ENCODE peak calls at places on chromosomes 16 and 17, in six cellular contexts. L, K, P, O, F and C are unnamed samples.

GRCh38 chr17:50781167-50781566 is 13.8 kb upstream of the ANKRD40CL start:
- DNase-seq in P (no peak), O (no peak), L (no peak), K (no peak), F (no peak), C (no peak)

GRCh38 chr16:69935278-69935711 is 15.8 kb upstream of the CLEC18A start:
- DNase-seq in O (no peak), P (no peak), K (no peak), F (no peak), L (no peak), C (no peak)

GRCh38 chr17:78432226-78432894 is 53.9 kb downstream of the PGS1 start:
- DNase-seq in F (no peak), O (no peak), K (no peak), P (no peak), L (no peak), C (no peak)

GRCh38 chr17:18257747-18258355 is 687 bp downstream of the FLII start:
- DNase-seq in K (peak; percentile 88), L (peak; percentile 91), F (peak; percentile 45), P (peak; percentile 81), O (peak; percentile 79), C (peak; percentile 88)

GRCh38 chr17:5509482-5509881 is 23.1 kb downstream of the MIS12 start:
- DNase-seq in F (no peak), K (no peak), O (no peak), P (no peak), L (no peak), C (no peak)

GRCh38 chr17:80292557-80292956 is 31.9 kb downstream of the RNF213 start:
- DNase-seq in P (no peak), O (no peak), K (no peak), L (no peak), F (no peak), C (no peak)

GRCh38 chr17:58120195-58120822 is 27.9 kb upstream of the OR4D1 start:
- DNase-seq in O (peak; percentile 83), K (no peak), F (peak; percentile 29), P (no peak), L (no peak), C (no peak)

GRCh38 chr17:28940675-28941074 is 10.6 kb downstream of the PHF12 start:
- DNase-seq in O (no peak), L (no peak), P (no peak), K (no peak), F (no peak), C (no peak)

GRCh38 chr17:61731330-61731729 is 132.0 kb downstream of the BRIP1 start:
- DNase-seq in O (no peak), F (no peak), L (no peak), P (no peak), K (no peak), C (no peak)

GRCh38 chr17:50177983-50178834 is 12.4 kb downstream of the SGCA start:
- DNase-seq in P (peak; percentile 74), K (peak; percentile 95), O (peak; percentile 91), F (peak; percentile 76), L (no peak), C (peak; percentile 93)

GRCh38 chr17:64938925-64939474 is 19.7 kb upstream of the LRRC37A3 start:
- DNase-seq in O (peak; percentile 58), P (peak; percentile 45), L (no peak), F (peak; percentile 54), K (no peak), C (no peak)

GRCh38 chr17:20930065-20930760 is 112.6 kb downstream of the USP22 start:
- DNase-seq in O (no peak), K (no peak), P (no peak), F (no peak), L (no peak), C (no peak)

GRCh38 chr16:27211026-27211425 is 7.7 kb downstream of the KDM8 start:
- DNase-seq in F (no peak), P (no peak), O (no peak), L (no peak), K (no peak), C (no peak)

GRCh38 chr17:68015081-68015723 is 18.9 kb upstream of the C17orf58 start:
- DNase-seq in F (no peak), O (no peak), L (no peak), P (no peak), K (no peak), C (no peak)

GRCh38 chr17:12395733-12396354 is 269.8 kb upstream of the MYOCD start:
- DNase-seq in F (peak; percentile 1), K (no peak), O (peak; percentile 47), L (no peak), P (peak; percentile 25), C (no peak)

GRCh38 chr17:50954641-50955121 is 88.5 kb upstream of the TOB1 start:
- DNase-seq in O (no peak), P (no peak), K (no peak), L (peak; percentile 59), F (no peak), C (no peak)

GRCh38 chr17:69525920-69526841 is 111.7 kb downstream of the MAP2K6 start:
- DNase-seq in O (peak; percentile 76), P (no peak), L (no peak), F (peak; percentile 32), K (peak; percentile 64), C (no peak)

GRCh38 chr16:25700547-25700946 is 8.8 kb downstream of the HS3ST4 start:
- DNase-seq in F (no peak), P (no peak), L (no peak), O (no peak), K (no peak), C (no peak)

GRCh38 chr16:46974352-46974751 is 878 bp upstream of the DNAJA2 start:
- DNase-seq in O (no peak), P (no peak), F (peak; percentile 11), K (no peak), L (no peak), C (no peak)

GRCh38 chr16:11565665-11566064 is 21.1 kb downstream of the LITAF start:
- DNase-seq in F (no peak), K (no peak), L (no peak), P (no peak), O (no peak), C (no peak)

GRCh38 chr16:85554791-85555548 is 58.2 kb upstream of the GSE1 start:
- DNase-seq in K (peak; percentile 91), P (peak; percentile 64), O (peak; percentile 72), L (no peak), F (peak; percentile 50), C (peak; percentile 56)

DNA sequence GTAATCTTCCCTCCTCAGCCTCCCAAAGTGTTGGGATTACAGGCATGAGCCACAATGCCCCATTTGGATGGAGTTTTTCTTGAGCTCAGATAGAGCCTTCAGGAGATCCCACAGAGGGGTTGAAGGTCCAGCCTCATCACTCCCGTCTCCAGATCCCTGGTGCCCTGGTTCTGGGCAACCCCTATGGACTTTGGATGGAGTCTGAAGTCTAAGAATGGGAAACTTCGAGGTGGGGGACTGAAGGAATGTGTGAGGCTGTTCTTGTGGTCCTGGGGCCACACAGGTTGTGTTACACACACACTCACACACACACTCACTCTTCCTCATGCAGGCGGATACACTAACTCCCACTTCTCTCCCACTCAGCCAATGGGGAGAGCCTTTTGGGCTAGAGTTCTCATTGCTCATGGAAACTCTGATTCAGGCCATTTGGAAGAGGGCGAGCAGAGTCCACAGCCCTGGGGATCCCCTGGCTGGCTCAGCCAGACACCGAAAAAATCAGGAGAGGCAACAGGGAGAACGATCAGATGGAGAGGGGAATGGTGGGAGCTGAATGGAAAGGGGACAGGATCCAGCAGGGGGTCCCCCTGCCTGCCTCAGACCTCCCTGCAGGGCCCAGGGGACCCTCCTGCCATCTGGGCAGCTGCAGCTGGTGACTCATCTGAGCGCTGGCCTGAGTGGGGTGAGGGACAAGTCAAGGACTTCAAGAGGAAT is 9.0 kb downstream of the IGFBP4 start:
- DNase-seq in P (no peak), L (no peak), O (peak; percentile 61), K (no peak), F (no peak), C (no peak)
- H3K4me3 ChIP-seq in P (no peak overlapping the region), L (no peak overlapping the region), O (no peak overlapping the region), K (no peak overlapping the region), F (no peak overlapping the region), C (no peak overlapping the region)

GRCh38 chr16:22898131-22898530 is 84.2 kb downstream of the HS3ST2 start:
- DNase-seq in O (no peak), P (no peak), L (no peak), F (no peak), K (no peak), C (no peak)

GRCh38 chr16:22901563-22901962 is 87.6 kb downstream of the HS3ST2 start:
- DNase-seq in L (no peak), O (no peak), F (no peak), P (no peak), K (no peak), C (no peak)

GRCh38 chr16:22903716-22904115 is 89.8 kb downstream of the HS3ST2 start:
- DNase-seq in L (no peak), O (no peak), F (no peak), K (no peak), P (no peak), C (no peak)

GRCh38 chr16:22898874-22899348 is 84.9 kb downstream of the HS3ST2 start:
- DNase-seq in L (peak; percentile 71), K (peak; percentile 81), P (peak; percentile 71), O (peak; percentile 85), F (peak; percentile 75), C (no peak)

DNA sequence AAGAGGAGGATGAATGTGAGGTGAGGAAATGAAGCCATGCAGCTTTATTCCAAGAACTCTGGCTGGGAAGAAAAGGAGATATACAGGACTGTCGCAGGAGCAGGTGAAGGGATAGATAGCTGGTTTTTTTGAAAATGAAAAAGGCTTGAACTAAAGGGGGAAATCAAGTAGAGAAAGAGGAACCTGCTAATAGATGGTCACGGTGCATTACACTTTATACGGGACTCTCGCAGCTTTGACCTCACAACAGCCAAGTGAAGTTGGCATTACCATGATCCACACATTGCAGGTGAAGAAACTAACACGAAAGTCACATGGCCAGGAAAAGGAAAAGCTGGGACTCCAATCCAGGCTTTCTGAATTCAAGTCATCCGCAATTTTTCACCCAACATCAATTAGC is 86.9 kb downstream of the HS3ST2 start:
- DNase-seq in P (no peak), F (no peak), O (no peak), K (no peak), L (no peak), C (no peak)
- TF ChIP-seq CTCF in P (no peak), F (no peak), O (no peak), K (no peak), L (no peak), C (no peak)

GRCh38 chr17:56594528-56595418 is 1.3 kb downstream of the NOG start:
- DNase-seq in O (peak; percentile 36), P (no peak), K (no peak), L (no peak), F (peak; percentile 48), C (no peak)
- H3K27me3 ChIP-seq in O (peaks cover 71% of the 10 kb centered on the region), P (no peaks in the 10 kb centered on the region), K (peaks cover 59% of the 10 kb centered on the region), L (peaks cover 94% of the 10 kb centered on the region), F (peaks cover 22% of the 10 kb centered on the region), C (peaks cover 24% of the 10 kb centered on the region)

DNA sequence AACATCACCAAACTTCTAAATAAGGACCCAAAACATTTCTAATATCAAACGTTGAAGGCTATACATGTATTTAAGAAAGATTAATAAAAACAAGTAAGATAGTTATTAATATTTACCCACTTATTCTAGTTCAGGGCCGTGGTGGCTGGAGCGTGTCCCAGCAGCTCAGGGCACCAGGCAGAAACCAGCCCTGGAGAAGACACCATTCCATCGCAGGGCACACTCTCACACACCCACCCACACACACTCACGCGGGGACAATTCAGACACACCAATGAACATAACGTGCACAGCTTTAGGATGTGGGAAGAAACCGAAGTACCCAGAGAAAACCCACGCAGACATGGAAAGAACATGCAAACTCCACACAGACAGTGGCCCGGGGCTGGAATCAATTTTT is 13.5 kb downstream of the C17orf67 start:
- DNase-seq in K (no peak), L (no peak), O (no peak), F (no peak), P (no peak), C (no peak)
- H3K4me3 ChIP-seq in K (no peak overlapping the region), L (no peak overlapping the region), O (no peak overlapping the region), F (no peak overlapping the region), P (no peak overlapping the region), C (no peak overlapping the region)

GRCh38 chr16:68022728-68023537 is at the start of the genes DDX28 and DUS2:
- DNase-seq in F (peak; percentile 94), L (peak; percentile 95), P (peak; percentile 92), O (peak; percentile 94), K (peak; percentile 95), C (peak; percentile 88)
- TF ChIP-seq CTCF in F (no peak), L (no peak), P (peak; percentile 1), O (no peak), K (no peak), C (no peak)